ENCODE peak calls at places on chromosomes 4 and X, in four cellular contexts. One of them, this sample, is unnamed. For H3F3A, the result is how much of the 10 kb centered on the place peaks cover.

GRCh38 chr4:41257901-41258300 is 1.2 kb downstream of the UCHL1 start:
- DNase-seq in PC-3: no peak
- DNase-seq in GM23338: no peak
- DNase-seq in neural progenitor cell: peak
- DNase-seq in this sample: no peak

GRCh38 chr4:87151730-87152129 is 68.7 kb downstream of the KLHL8 start:
- DNase-seq in PC-3: peak
- DNase-seq in GM23338: no peak
- DNase-seq in neural progenitor cell: no peak
- DNase-seq in this sample: no peak

GRCh38 chr4:2624782-2625548 is 88.5 kb downstream of the FAM193A start:
- DNase-seq in PC-3: no peak
- DNase-seq in GM23338: no peak
- DNase-seq in neural progenitor cell: no peak
- DNase-seq in this sample: no peak

GRCh38 chrX:23610491-23610890 is 56.8 kb upstream of the PRDX4 start:
- DNase-seq in PC-3: peak
- DNase-seq in GM23338: no peak
- DNase-seq in neural progenitor cell: no peak
- DNase-seq in this sample: no peak

GRCh38 chr4:161097821-161098220 is 1066.0 kb downstream of the FSTL5 start:
- DNase-seq in PC-3: no peak
- DNase-seq in GM23338: no peak
- DNase-seq in neural progenitor cell: no peak
- DNase-seq in this sample: no peak

GRCh38 chrX:45517090-45517973 is 316.7 kb upstream of the DIPK2B start:
- DNase-seq in PC-3: peak
- DNase-seq in GM23338: peak
- DNase-seq in neural progenitor cell: no peak
- DNase-seq in this sample: peak

GRCh38 chrX:57752866-57753265 is 72.8 kb upstream of the NLRP2B start:
- DNase-seq in PC-3: no peak
- DNase-seq in GM23338: peak
- DNase-seq in neural progenitor cell: no peak
- DNase-seq in this sample: no peak

GRCh38 chr4:8838911-8839431 is 32.7 kb downstream of the HMX1 start:
- DNase-seq in PC-3: no peak
- DNase-seq in GM23338: no peak
- DNase-seq in neural progenitor cell: no peak
- DNase-seq in this sample: no peak

GRCh38 chr4:64341711-64342110 is 67.5 kb downstream of the TECRL start:
- DNase-seq in PC-3: no peak
- DNase-seq in GM23338: no peak
- DNase-seq in neural progenitor cell: no peak
- DNase-seq in this sample: no peak

GRCh38 chr4:1983053-1983845 is 25.5 kb downstream of the NELFA start:
- DNase-seq in PC-3: no peak
- DNase-seq in GM23338: no peak
- DNase-seq in neural progenitor cell: no peak
- DNase-seq in this sample: no peak

GRCh38 chr4:40199999-40200880 is 3.4 kb downstream of the RHOH start:
- DNase-seq in PC-3: no peak
- DNase-seq in GM23338: no peak
- DNase-seq in neural progenitor cell: no peak
- DNase-seq in this sample: no peak

GRCh38 chr4:81352476-81352875 is 119.2 kb downstream of the RASGEF1B start:
- DNase-seq in PC-3: no peak
- DNase-seq in GM23338: no peak
- DNase-seq in neural progenitor cell: no peak
- DNase-seq in this sample: no peak

GRCh38 chr4:5569451-5569850 is 138.9 kb downstream of the EVC2 start:
- DNase-seq in PC-3: no peak
- DNase-seq in GM23338: no peak
- DNase-seq in neural progenitor cell: no peak
- DNase-seq in this sample: no peak

GRCh38 chr4:104693601-104694201 is 199.0 kb upstream of the CXXC4 start:
- DNase-seq in PC-3: peak
- DNase-seq in GM23338: peak
- DNase-seq in neural progenitor cell: no peak
- DNase-seq in this sample: no peak

GRCh38 chr4:96685691-96686090 is 845.8 kb downstream of the PDHA2 start:
- DNase-seq in PC-3: no peak
- DNase-seq in GM23338: no peak
- DNase-seq in neural progenitor cell: no peak
- DNase-seq in this sample: no peak

GRCh38 chr4:113750734-113751133 is 10.8 kb downstream of the CAMK2D start:
- DNase-seq in PC-3: no peak
- DNase-seq in GM23338: no peak
- DNase-seq in neural progenitor cell: no peak
- DNase-seq in this sample: no peak

GRCh38 chr4:24497221-24497620 is 87.1 kb downstream of the DHX15 start:
- DNase-seq in PC-3: no peak
- DNase-seq in GM23338: no peak
- DNase-seq in neural progenitor cell: no peak
- DNase-seq in this sample: no peak

GRCh38 chrX:49919617-49920016 is 2.8 kb upstream of the CLCN5 start:
- DNase-seq in PC-3: peak
- DNase-seq in GM23338: peak
- DNase-seq in neural progenitor cell: peak
- DNase-seq in this sample: no peak

GRCh38 chr4:54783402-54784110 is 125.8 kb downstream of the KIT start:
- DNase-seq in PC-3: no peak
- DNase-seq in GM23338: no peak
- DNase-seq in neural progenitor cell: no peak
- DNase-seq in this sample: no peak

GRCh38 chr4:38523524-38524448 is 140.2 kb upstream of the KLF3 start:
- DNase-seq in PC-3: no peak
- DNase-seq in GM23338: no peak
- DNase-seq in neural progenitor cell: no peak
- DNase-seq in this sample: no peak

DNA sequence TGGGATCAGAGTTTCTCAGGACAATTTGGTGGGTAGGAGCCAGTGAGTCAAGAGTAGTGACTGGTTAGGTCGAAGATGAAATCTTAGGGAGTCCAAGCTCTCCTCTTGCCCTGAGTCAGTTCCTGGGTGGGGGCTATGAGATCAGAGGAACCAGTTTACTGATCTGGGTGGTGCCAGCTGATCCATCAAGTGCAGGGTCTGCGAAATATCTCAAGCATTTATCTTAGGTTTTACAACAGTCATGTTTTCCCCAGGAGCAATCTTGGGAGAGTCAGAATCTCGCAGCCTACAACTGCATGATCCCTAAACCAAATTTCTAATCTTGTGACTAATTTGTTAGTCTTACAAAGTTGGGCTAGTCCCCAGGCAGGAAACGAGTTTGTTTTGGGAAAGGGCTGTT is 1833.2 kb upstream of the PCDH7 start:
- DNase-seq in PC-3: peak
- DNase-seq in GM23338: no peak
- DNase-seq in neural progenitor cell: no peak
- DNase-seq in this sample: no peak
- H2AFZ ChIP-seq in PC-3: peak
- H2AFZ ChIP-seq in GM23338: no peak
- H2AFZ ChIP-seq in neural progenitor cell: no peak
- H2AFZ ChIP-seq in this sample: peak

GRCh38 chrX:11085305-11085704 is 25.8 kb upstream of the HCCS start:
- DNase-seq in PC-3: no peak
- DNase-seq in GM23338: no peak
- DNase-seq in neural progenitor cell: no peak
- DNase-seq in this sample: no peak
- H3F3A ChIP-seq in PC-3: under half
- H3F3A ChIP-seq in GM23338: under half
- H3F3A ChIP-seq in neural progenitor cell: under half
- H3F3A ChIP-seq in this sample: under half

DNA sequence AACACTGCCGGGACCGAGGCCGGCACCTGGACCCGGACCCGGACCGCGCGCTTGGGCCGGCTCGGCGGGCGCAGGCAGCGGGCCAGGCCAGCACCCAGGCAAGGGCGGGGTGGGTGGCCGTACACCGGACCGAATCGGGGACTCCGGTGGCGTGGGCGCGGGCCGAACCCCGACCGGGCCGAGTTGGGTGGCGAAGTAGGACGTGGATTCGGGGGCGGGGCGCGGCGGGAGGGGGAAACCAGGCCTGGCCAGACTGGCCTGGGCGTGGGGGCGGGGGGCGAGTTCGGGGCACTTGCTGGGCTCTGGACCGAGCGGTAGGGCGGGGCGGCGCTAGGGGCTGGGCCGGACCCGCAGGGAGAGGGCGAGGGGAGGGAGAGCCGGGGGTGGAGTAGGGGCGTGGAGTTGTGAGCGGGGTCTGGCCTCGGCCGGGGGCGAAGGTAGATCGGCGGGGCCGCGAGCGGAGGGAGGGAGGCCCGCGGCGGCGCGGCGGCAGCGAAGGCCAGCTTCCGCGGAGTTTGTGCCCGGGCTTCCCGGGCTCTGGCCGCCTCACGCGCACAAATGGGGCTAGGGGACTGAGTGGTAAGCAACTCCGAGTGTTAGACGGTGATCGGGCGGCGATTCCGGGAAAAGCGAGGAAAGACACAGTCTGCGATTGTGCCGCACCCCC is 1.8 kb upstream of the BCORL1 start:
- DNase-seq in PC-3: peak
- DNase-seq in GM23338: peak
- DNase-seq in neural progenitor cell: peak
- DNase-seq in this sample: peak
- TF ChIP-seq EZH2 in PC-3: no peak
- TF ChIP-seq EZH2 in GM23338: peak
- TF ChIP-seq EZH2 in neural progenitor cell: no peak
- TF ChIP-seq EZH2 in this sample: no peak

GRCh38 chr4:147851135-147851534 is 119.2 kb downstream of the ARHGAP10 start:
- DNase-seq in PC-3: no peak
- DNase-seq in GM23338: no peak
- DNase-seq in neural progenitor cell: no peak
- DNase-seq in this sample: no peak

GRCh38 chr4:147853706-147854105 is 121.8 kb downstream of the ARHGAP10 start:
- DNase-seq in PC-3: no peak
- DNase-seq in GM23338: no peak
- DNase-seq in neural progenitor cell: no peak
- DNase-seq in this sample: no peak

GRCh38 chr4:147848634-147849033 is 116.7 kb downstream of the ARHGAP10 start:
- DNase-seq in PC-3: no peak
- DNase-seq in GM23338: no peak
- DNase-seq in neural progenitor cell: no peak
- DNase-seq in this sample: no peak

GRCh38 chr4:147855670-147856069 is 123.8 kb downstream of the ARHGAP10 start:
- DNase-seq in PC-3: no peak
- DNase-seq in GM23338: no peak
- DNase-seq in neural progenitor cell: no peak
- DNase-seq in this sample: no peak

GRCh38 chr4:147854154-147854553 is 122.3 kb downstream of the ARHGAP10 start:
- DNase-seq in PC-3: no peak
- DNase-seq in GM23338: no peak
- DNase-seq in neural progenitor cell: no peak
- DNase-seq in this sample: no peak
- H2AFZ ChIP-seq in PC-3: no peak
- H2AFZ ChIP-seq in GM23338: no peak
- H2AFZ ChIP-seq in neural progenitor cell: no peak
- H2AFZ ChIP-seq in this sample: no peak

GRCh38 chr4:89300490-89300889 is 7.1 kb downstream of the GPRIN3 start:
- DNase-seq in PC-3: no peak
- DNase-seq in GM23338: no peak
- DNase-seq in neural progenitor cell: no peak
- DNase-seq in this sample: no peak

GRCh38 chr4:89298788-89299152 is 8.8 kb downstream of the GPRIN3 start:
- DNase-seq in PC-3: peak
- DNase-seq in GM23338: no peak
- DNase-seq in neural progenitor cell: no peak
- DNase-seq in this sample: no peak

GRCh38 chr4:89300060-89300459 is 7.5 kb downstream of the GPRIN3 start:
- DNase-seq in PC-3: no peak
- DNase-seq in GM23338: no peak
- DNase-seq in neural progenitor cell: no peak
- DNase-seq in this sample: no peak

GRCh38 chr4:89298160-89298559 is 9.4 kb downstream of the GPRIN3 start:
- DNase-seq in PC-3: no peak
- DNase-seq in GM23338: peak
- DNase-seq in neural progenitor cell: no peak
- DNase-seq in this sample: no peak

GRCh38 chr4:89299153-89299789 is 8.3 kb downstream of the GPRIN3 start:
- DNase-seq in PC-3: no peak
- DNase-seq in GM23338: no peak
- DNase-seq in neural progenitor cell: no peak
- DNase-seq in this sample: no peak
- H3F3A ChIP-seq in PC-3: under half
- H3F3A ChIP-seq in GM23338: under half
- H3F3A ChIP-seq in neural progenitor cell: under half
- H3F3A ChIP-seq in this sample: under half